ENCODE peak calls at places on chromosome 11, in eight cellular contexts. One of them, this sample, is unnamed.
A peak's percentile ranks its signal among the peaks of the same experiment; 100 is the strongest.

GRCh38 chr11:34438529-34439507 is at the start of gene CAT:
- DNase-seq in activated CD8-positive, alpha-beta memory T cell treated with anti-CD3 and anti-CD28 coated beads for 24 hours: peak; percentile 99
- DNase-seq in Karpas-422: peak; percentile 98
- DNase-seq in activated CD4-positive, alpha-beta T cell treated with anti-CD3 and anti-CD28 coated beads, Interleukin-2, amount 50 U/mL, for 48 hours: peak; percentile 99
- DNase-seq in NCI-H2081: peak; percentile 98
- DNase-seq in SIG-M5: peak; percentile 87
- DNase-seq in OCI-LY7: peak; percentile 98
- DNase-seq in CD4-positive, CD25-positive, alpha-beta regulatory T cell: peak; percentile 96
- DNase-seq in this sample: peak; percentile 94

GRCh38 chr11:95192717-95193116 is 38.3 kb downstream of the SESN3 start:
- DNase-seq in activated CD8-positive, alpha-beta memory T cell treated with anti-CD3 and anti-CD28 coated beads for 24 hours: no peak
- DNase-seq in Karpas-422: no peak
- DNase-seq in activated CD4-positive, alpha-beta T cell treated with anti-CD3 and anti-CD28 coated beads, Interleukin-2, amount 50 U/mL, for 48 hours: no peak
- DNase-seq in NCI-H2081: no peak
- DNase-seq in SIG-M5: no peak
- DNase-seq in OCI-LY7: no peak
- DNase-seq in CD4-positive, CD25-positive, alpha-beta regulatory T cell: no peak
- DNase-seq in this sample: no peak

GRCh38 chr11:72703281-72704008 is 29.2 kb upstream of the PDE2A start:
- DNase-seq in activated CD8-positive, alpha-beta memory T cell treated with anti-CD3 and anti-CD28 coated beads for 24 hours: no peak
- DNase-seq in Karpas-422: no peak
- DNase-seq in activated CD4-positive, alpha-beta T cell treated with anti-CD3 and anti-CD28 coated beads, Interleukin-2, amount 50 U/mL, for 48 hours: no peak
- DNase-seq in NCI-H2081: no peak
- DNase-seq in SIG-M5: no peak
- DNase-seq in OCI-LY7: no peak
- DNase-seq in CD4-positive, CD25-positive, alpha-beta regulatory T cell: no peak
- DNase-seq in this sample: no peak

GRCh38 chr11:114774599-114775365 is 96.5 kb downstream of the NXPE2 start:
- DNase-seq in activated CD8-positive, alpha-beta memory T cell treated with anti-CD3 and anti-CD28 coated beads for 24 hours: no peak
- DNase-seq in Karpas-422: peak; percentile 84
- DNase-seq in activated CD4-positive, alpha-beta T cell treated with anti-CD3 and anti-CD28 coated beads, Interleukin-2, amount 50 U/mL, for 48 hours: peak; percentile 31
- DNase-seq in NCI-H2081: peak; percentile 74
- DNase-seq in SIG-M5: no peak
- DNase-seq in OCI-LY7: peak; percentile 40
- DNase-seq in CD4-positive, CD25-positive, alpha-beta regulatory T cell: no peak
- DNase-seq in this sample: peak; percentile 11

GRCh38 chr11:64312947-64313346 is 4.4 kb downstream of the TRMT112 start:
- DNase-seq in activated CD8-positive, alpha-beta memory T cell treated with anti-CD3 and anti-CD28 coated beads for 24 hours: no peak
- DNase-seq in Karpas-422: no peak
- DNase-seq in activated CD4-positive, alpha-beta T cell treated with anti-CD3 and anti-CD28 coated beads, Interleukin-2, amount 50 U/mL, for 48 hours: no peak
- DNase-seq in NCI-H2081: no peak
- DNase-seq in SIG-M5: no peak
- DNase-seq in OCI-LY7: no peak
- DNase-seq in CD4-positive, CD25-positive, alpha-beta regulatory T cell: no peak
- DNase-seq in this sample: no peak

GRCh38 chr11:128709402-128709801 is 15.5 kb downstream of the FLI1 start:
- DNase-seq in activated CD8-positive, alpha-beta memory T cell treated with anti-CD3 and anti-CD28 coated beads for 24 hours: peak; percentile 35
- DNase-seq in Karpas-422: no peak
- DNase-seq in activated CD4-positive, alpha-beta T cell treated with anti-CD3 and anti-CD28 coated beads, Interleukin-2, amount 50 U/mL, for 48 hours: no peak
- DNase-seq in NCI-H2081: no peak
- DNase-seq in SIG-M5: no peak
- DNase-seq in OCI-LY7: no peak
- DNase-seq in CD4-positive, CD25-positive, alpha-beta regulatory T cell: no peak
- DNase-seq in this sample: peak; percentile 84

GRCh38 chr11:78449866-78450265 is 32.2 kb upstream of the GAB2 start:
- DNase-seq in activated CD8-positive, alpha-beta memory T cell treated with anti-CD3 and anti-CD28 coated beads for 24 hours: no peak
- DNase-seq in Karpas-422: no peak
- DNase-seq in activated CD4-positive, alpha-beta T cell treated with anti-CD3 and anti-CD28 coated beads, Interleukin-2, amount 50 U/mL, for 48 hours: no peak
- DNase-seq in NCI-H2081: no peak
- DNase-seq in SIG-M5: no peak
- DNase-seq in OCI-LY7: no peak
- DNase-seq in CD4-positive, CD25-positive, alpha-beta regulatory T cell: no peak
- DNase-seq in this sample: no peak

GRCh38 chr11:36333897-36334296 is 37.8 kb downstream of the PRR5L start:
- DNase-seq in activated CD8-positive, alpha-beta memory T cell treated with anti-CD3 and anti-CD28 coated beads for 24 hours: no peak
- DNase-seq in Karpas-422: peak; percentile 78
- DNase-seq in activated CD4-positive, alpha-beta T cell treated with anti-CD3 and anti-CD28 coated beads, Interleukin-2, amount 50 U/mL, for 48 hours: no peak
- DNase-seq in NCI-H2081: peak; percentile 13
- DNase-seq in SIG-M5: no peak
- DNase-seq in OCI-LY7: peak; percentile 61
- DNase-seq in CD4-positive, CD25-positive, alpha-beta regulatory T cell: no peak
- DNase-seq in this sample: no peak

GRCh38 chr11:94513091-94513490 is 830 bp downstream of the C11orf97 start:
- DNase-seq in activated CD8-positive, alpha-beta memory T cell treated with anti-CD3 and anti-CD28 coated beads for 24 hours: no peak
- DNase-seq in Karpas-422: no peak
- DNase-seq in activated CD4-positive, alpha-beta T cell treated with anti-CD3 and anti-CD28 coated beads, Interleukin-2, amount 50 U/mL, for 48 hours: no peak
- DNase-seq in NCI-H2081: peak; percentile 93
- DNase-seq in SIG-M5: no peak
- DNase-seq in OCI-LY7: no peak
- DNase-seq in CD4-positive, CD25-positive, alpha-beta regulatory T cell: no peak
- DNase-seq in this sample: no peak

GRCh38 chr11:122592641-122593040 is 62.9 kb upstream of the UBASH3B start:
- DNase-seq in activated CD8-positive, alpha-beta memory T cell treated with anti-CD3 and anti-CD28 coated beads for 24 hours: no peak
- DNase-seq in Karpas-422: no peak
- DNase-seq in activated CD4-positive, alpha-beta T cell treated with anti-CD3 and anti-CD28 coated beads, Interleukin-2, amount 50 U/mL, for 48 hours: no peak
- DNase-seq in NCI-H2081: no peak
- DNase-seq in SIG-M5: no peak
- DNase-seq in OCI-LY7: no peak
- DNase-seq in CD4-positive, CD25-positive, alpha-beta regulatory T cell: no peak
- DNase-seq in this sample: no peak

GRCh38 chr11:41486436-41486835 is 27.0 kb upstream of the LRRC4C start:
- DNase-seq in activated CD8-positive, alpha-beta memory T cell treated with anti-CD3 and anti-CD28 coated beads for 24 hours: no peak
- DNase-seq in Karpas-422: no peak
- DNase-seq in activated CD4-positive, alpha-beta T cell treated with anti-CD3 and anti-CD28 coated beads, Interleukin-2, amount 50 U/mL, for 48 hours: no peak
- DNase-seq in NCI-H2081: no peak
- DNase-seq in SIG-M5: no peak
- DNase-seq in OCI-LY7: no peak
- DNase-seq in CD4-positive, CD25-positive, alpha-beta regulatory T cell: no peak
- DNase-seq in this sample: no peak